ENCODE peak calls at places on chromosomes 3 and 15, in four cellular contexts. One of them, this sample, is unnamed.

GRCh38 chr3:14110699-14111098 is 14.0 kb downstream of the CHCHD4 start:
- DNase-seq in left lung: no peak
- DNase-seq in heart left ventricle: no peak
- DNase-seq in mucosa of descending colon: no peak
- DNase-seq in this sample: no peak

GRCh38 chr3:183295211-183295610 is 42.2 kb downstream of the B3GNT5 start:
- DNase-seq in left lung: peak; percentile 54
- DNase-seq in heart left ventricle: no peak
- DNase-seq in mucosa of descending colon: no peak
- DNase-seq in this sample: no peak

GRCh38 chr3:160369784-160370183 is 29.2 kb downstream of the IFT80 start:
- DNase-seq in left lung: no peak
- DNase-seq in heart left ventricle: no peak
- DNase-seq in mucosa of descending colon: no peak
- DNase-seq in this sample: no peak

GRCh38 chr3:70000028-70000410 is 486 bp downstream of the SAMMSON start:
- DNase-seq in left lung: no peak
- DNase-seq in heart left ventricle: no peak
- DNase-seq in mucosa of descending colon: no peak
- DNase-seq in this sample: no peak

GRCh38 chr3:142975316-142975995 is 12.0 kb upstream of the PAQR9 start:
- DNase-seq in left lung: no peak
- DNase-seq in heart left ventricle: no peak
- DNase-seq in mucosa of descending colon: no peak
- DNase-seq in this sample: no peak

GRCh38 chr3:4045756-4046155 is 246.5 kb downstream of the LRRN1 start:
- DNase-seq in left lung: no peak
- DNase-seq in heart left ventricle: no peak
- DNase-seq in mucosa of descending colon: no peak
- DNase-seq in this sample: no peak

GRCh38 chr3:21330293-21330692 is 420.7 kb downstream of the ZNF385D start:
- DNase-seq in left lung: no peak
- DNase-seq in heart left ventricle: no peak
- DNase-seq in mucosa of descending colon: no peak
- DNase-seq in this sample: no peak

GRCh38 chr3:59273976-59274375 is 224.2 kb upstream of the CFAP20DC start:
- DNase-seq in left lung: no peak
- DNase-seq in heart left ventricle: no peak
- DNase-seq in mucosa of descending colon: no peak
- DNase-seq in this sample: no peak

GRCh38 chr3:195872800-195873199 is 35.6 kb downstream of the TNK2 start:
- DNase-seq in left lung: peak; percentile 71
- DNase-seq in heart left ventricle: no peak
- DNase-seq in mucosa of descending colon: no peak
- DNase-seq in this sample: no peak

GRCh38 chr3:62708642-62709041 is 166.6 kb downstream of the CADPS start:
- DNase-seq in left lung: no peak
- DNase-seq in heart left ventricle: no peak
- DNase-seq in mucosa of descending colon: no peak
- DNase-seq in this sample: no peak

GRCh38 chr3:146189519-146190173 is 28.7 kb upstream of the PLOD2 start:
- DNase-seq in left lung: no peak
- DNase-seq in heart left ventricle: no peak
- DNase-seq in mucosa of descending colon: no peak
- DNase-seq in this sample: no peak

GRCh38 chr3:136624894-136625815 is 127.0 kb downstream of the STAG1 start:
- DNase-seq in left lung: no peak
- DNase-seq in heart left ventricle: no peak
- DNase-seq in mucosa of descending colon: no peak
- DNase-seq in this sample: peak; percentile 88

GRCh38 chr3:162400697-162401096 is 904.1 kb downstream of the OTOL1 start:
- DNase-seq in left lung: no peak
- DNase-seq in heart left ventricle: no peak
- DNase-seq in mucosa of descending colon: no peak
- DNase-seq in this sample: no peak

GRCh38 chr3:22765679-22766078 is 437.4 kb upstream of the UBE2E2 start:
- DNase-seq in left lung: no peak
- DNase-seq in heart left ventricle: no peak
- DNase-seq in mucosa of descending colon: no peak
- DNase-seq in this sample: no peak

GRCh38 chr15:72340366-72340765 is 20.4 kb upstream of the CELF6 start:
- DNase-seq in left lung: no peak
- DNase-seq in heart left ventricle: no peak
- DNase-seq in mucosa of descending colon: no peak
- DNase-seq in this sample: no peak

GRCh38 chr15:90174140-90174891 is 26.8 kb upstream of the SEMA4B start:
- DNase-seq in left lung: peak; percentile 72
- DNase-seq in heart left ventricle: peak; percentile 88
- DNase-seq in mucosa of descending colon: peak; percentile 65
- DNase-seq in this sample: no peak

GRCh38 chr3:162719684-162720341 is 1223.2 kb downstream of the OTOL1 start:
- DNase-seq in left lung: no peak
- DNase-seq in heart left ventricle: no peak
- DNase-seq in mucosa of descending colon: no peak
- DNase-seq in this sample: peak; percentile 86

GRCh38 chr15:49847937-49848823 is 227.3 kb downstream of the DTWD1 start:
- DNase-seq in left lung: no peak
- DNase-seq in heart left ventricle: no peak
- DNase-seq in mucosa of descending colon: no peak
- DNase-seq in this sample: peak; percentile 10

GRCh38 chr3:3109407-3110298 is 521 bp downstream of the IL5RA start:
- DNase-seq in left lung: no peak
- DNase-seq in heart left ventricle: no peak
- DNase-seq in mucosa of descending colon: no peak
- DNase-seq in this sample: no peak

GRCh38 chr3:11661052-11661656 is 17.4 kb upstream of the VGLL4 start:
- DNase-seq in left lung: no peak
- DNase-seq in heart left ventricle: no peak
- DNase-seq in mucosa of descending colon: no peak
- DNase-seq in this sample: no peak

GRCh38 chr3:186151077-186151971 is 42.4 kb upstream of the ETV5 start:
- DNase-seq in left lung: no peak
- DNase-seq in heart left ventricle: no peak
- DNase-seq in mucosa of descending colon: no peak
- DNase-seq in this sample: no peak

DNA sequence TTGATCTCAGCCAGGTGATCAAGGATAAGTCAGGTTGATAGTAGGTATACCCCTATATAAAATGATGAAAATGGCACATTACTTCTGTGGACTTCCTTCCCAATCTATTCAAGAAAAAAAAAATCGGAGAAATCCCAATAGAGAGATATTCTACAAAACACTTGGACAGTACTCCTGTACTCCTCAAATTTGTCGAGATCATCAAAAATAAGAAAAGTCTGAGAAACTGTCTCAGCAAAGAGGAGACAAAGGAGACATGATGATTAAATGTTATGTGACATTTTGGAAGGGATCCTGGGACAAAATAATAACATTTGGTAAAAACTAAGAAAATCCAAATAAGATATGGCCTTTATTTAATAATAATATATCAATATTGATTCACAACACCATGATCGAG is 94.6 kb downstream of the DCLK3 start:
- DNase-seq in left lung: no peak
- DNase-seq in heart left ventricle: no peak
- DNase-seq in mucosa of descending colon: no peak
- DNase-seq in this sample: no peak
- H3K36me3 ChIP-seq in left lung: no peaks in the 10 kb centered on the region
- H3K36me3 ChIP-seq in heart left ventricle: no peaks in the 10 kb centered on the region
- H3K36me3 ChIP-seq in mucosa of descending colon: no peaks in the 10 kb centered on the region
- H3K36me3 ChIP-seq in this sample: no peaks in the 10 kb centered on the region

GRCh38 chr15:81281176-81281735 is 42.7 kb downstream of the STARD5 start:
- DNase-seq in left lung: no peak
- DNase-seq in heart left ventricle: no peak
- DNase-seq in mucosa of descending colon: no peak
- DNase-seq in this sample: no peak

GRCh38 chr15:81282911-81283310 is 41.0 kb downstream of the STARD5 start:
- DNase-seq in left lung: no peak
- DNase-seq in heart left ventricle: no peak
- DNase-seq in mucosa of descending colon: no peak
- DNase-seq in this sample: no peak

GRCh38 chr15:81285461-81285860 is 38.5 kb downstream of the STARD5 start:
- DNase-seq in left lung: no peak
- DNase-seq in heart left ventricle: no peak
- DNase-seq in mucosa of descending colon: no peak
- DNase-seq in this sample: no peak

GRCh38 chr15:81281925-81282895 is 41.7 kb downstream of the STARD5 start:
- DNase-seq in left lung: no peak
- DNase-seq in heart left ventricle: no peak
- DNase-seq in mucosa of descending colon: no peak
- DNase-seq in this sample: no peak

GRCh38 chr15:81284256-81285031 is 39.5 kb downstream of the STARD5 start:
- DNase-seq in left lung: no peak
- DNase-seq in heart left ventricle: no peak
- DNase-seq in mucosa of descending colon: no peak
- DNase-seq in this sample: no peak
- TF ChIP-seq CTCF in left lung: no peak
- TF ChIP-seq CTCF in heart left ventricle: no peak
- TF ChIP-seq CTCF in mucosa of descending colon: no peak
- TF ChIP-seq CTCF in this sample: no peak

DNA sequence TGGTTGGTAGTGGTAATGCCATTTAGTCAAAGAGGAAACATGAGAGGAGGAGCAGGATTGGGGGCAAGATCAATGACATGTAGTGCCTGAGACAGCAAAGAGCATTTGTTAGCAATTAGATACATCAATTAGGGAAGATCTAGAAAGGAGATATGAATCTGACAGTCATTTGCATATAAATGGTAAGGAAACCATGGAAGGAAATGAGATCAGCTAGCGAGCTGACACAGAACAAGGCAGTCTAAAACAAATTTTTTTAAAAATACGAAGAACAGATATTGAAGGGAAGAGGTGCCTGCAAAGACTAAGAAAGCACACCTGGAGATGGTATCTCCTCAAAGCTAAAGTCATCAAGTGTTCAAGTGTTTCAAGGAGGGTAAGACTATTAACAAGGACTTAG is 4.6 kb downstream of the EPM2AIP1 start:
- DNase-seq in left lung: no peak
- DNase-seq in heart left ventricle: no peak
- DNase-seq in mucosa of descending colon: no peak
- DNase-seq in this sample: no peak
- H3K36me3 ChIP-seq in left lung: no peaks in the 10 kb centered on the region
- H3K36me3 ChIP-seq in heart left ventricle: no peaks in the 10 kb centered on the region
- H3K36me3 ChIP-seq in mucosa of descending colon: peaks cover 11% of the 10 kb centered on the region
- H3K36me3 ChIP-seq in this sample: peaks cover 2% of the 10 kb centered on the region

GRCh38 chr3:31546152-31546551 is 13.4 kb downstream of the STT3B start:
- DNase-seq in left lung: no peak
- DNase-seq in heart left ventricle: no peak
- DNase-seq in mucosa of descending colon: no peak
- DNase-seq in this sample: no peak
- TF ChIP-seq CTCF in left lung: no peak
- TF ChIP-seq CTCF in heart left ventricle: no peak
- TF ChIP-seq CTCF in mucosa of descending colon: no peak
- TF ChIP-seq CTCF in this sample: no peak

DNA sequence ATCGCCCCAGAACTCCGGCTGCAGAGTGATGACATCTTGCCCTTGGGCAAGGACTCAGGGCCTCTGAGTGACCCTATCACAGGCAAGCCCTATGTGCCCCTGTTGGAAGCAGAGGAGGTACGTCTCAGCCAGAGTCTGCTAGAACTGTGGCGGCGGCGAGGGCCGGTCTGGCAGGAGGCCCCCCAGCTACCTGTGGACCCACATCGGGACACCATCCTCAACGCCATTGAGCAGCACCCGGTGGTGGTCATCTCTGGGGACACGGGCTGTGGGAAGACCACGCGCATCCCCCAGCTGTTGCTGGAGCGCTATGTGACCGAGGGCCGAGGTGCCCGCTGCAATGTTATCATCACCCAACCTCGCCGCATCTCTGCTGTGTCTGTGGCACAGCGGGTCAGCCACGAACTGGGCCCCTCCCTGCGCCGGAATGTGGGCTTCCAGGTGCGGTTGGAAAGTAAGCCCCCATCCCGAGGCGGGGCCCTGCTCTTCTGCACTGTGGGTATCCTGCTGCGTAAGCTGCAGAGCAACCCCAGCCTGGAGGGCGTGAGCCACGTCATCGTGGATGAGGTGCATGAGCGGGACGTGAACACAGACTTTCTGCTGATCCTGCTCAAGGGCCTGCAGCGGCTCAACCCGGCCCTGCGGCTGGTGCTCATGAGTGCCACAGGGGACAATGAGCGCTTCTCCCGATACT is 43.4 kb downstream of the DHX30 start:
- DNase-seq in left lung: no peak
- DNase-seq in heart left ventricle: no peak
- DNase-seq in mucosa of descending colon: no peak
- DNase-seq in this sample: no peak
- H3K36me3 ChIP-seq in left lung: no peaks in the 10 kb centered on the region
- H3K36me3 ChIP-seq in heart left ventricle: no peaks in the 10 kb centered on the region
- H3K36me3 ChIP-seq in mucosa of descending colon: peaks cover 23% of the 10 kb centered on the region
- H3K36me3 ChIP-seq in this sample: peaks cover 14% of the 10 kb centered on the region

GRCh38 chr3:45244356-45244755 is 18.3 kb upstream of the TMEM158 start:
- DNase-seq in left lung: no peak
- DNase-seq in heart left ventricle: no peak
- DNase-seq in mucosa of descending colon: no peak
- DNase-seq in this sample: no peak

GRCh38 chr3:45236964-45237363 is 10.9 kb upstream of the TMEM158 start:
- DNase-seq in left lung: no peak
- DNase-seq in heart left ventricle: no peak
- DNase-seq in mucosa of descending colon: no peak
- DNase-seq in this sample: no peak

GRCh38 chr3:45241206-45241605 is 15.1 kb upstream of the TMEM158 start:
- DNase-seq in left lung: no peak
- DNase-seq in heart left ventricle: no peak
- DNase-seq in mucosa of descending colon: no peak
- DNase-seq in this sample: no peak

GRCh38 chr3:45235409-45235808 is 9.3 kb upstream of the TMEM158 start:
- DNase-seq in left lung: no peak
- DNase-seq in heart left ventricle: no peak
- DNase-seq in mucosa of descending colon: no peak
- DNase-seq in this sample: no peak

DNA sequence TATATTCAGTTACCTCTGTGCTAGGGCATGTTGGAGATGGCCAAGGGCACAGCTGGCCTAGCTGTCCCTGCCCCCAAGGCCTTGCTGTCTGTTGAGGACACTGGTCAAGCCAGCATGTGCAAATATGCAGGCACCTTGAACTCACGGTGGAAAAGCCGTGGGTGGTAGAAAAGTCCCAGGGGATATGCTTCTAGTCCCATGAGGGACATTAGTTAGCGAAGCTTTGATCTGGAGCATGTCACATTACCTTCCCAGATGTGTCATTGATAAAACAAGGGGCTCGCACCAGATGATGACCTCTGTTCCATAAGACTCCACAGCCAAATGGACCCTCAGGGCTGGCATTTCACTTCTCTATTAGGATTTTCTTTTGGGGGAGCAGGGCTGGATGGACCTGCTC is 14.2 kb upstream of the TMEM158 start:
- DNase-seq in left lung: no peak
- DNase-seq in heart left ventricle: no peak
- DNase-seq in mucosa of descending colon: no peak
- DNase-seq in this sample: no peak
- TF ChIP-seq CTCF in left lung: no peak
- TF ChIP-seq CTCF in heart left ventricle: no peak
- TF ChIP-seq CTCF in mucosa of descending colon: no peak
- TF ChIP-seq CTCF in this sample: no peak